ENCODE peak calls at places on chromosomes 7 and 10, in six cellular contexts. M is H1, U is HepG2, T is HCT116, F is K562, K is SK-N-SH. L is an unnamed sample.

GRCh38 chr10:110481948-110482347 is 15.8 kb upstream of the DUSP5 start:
- DNase-seq in M (no peak), U (peak; percentile 24), T (no peak), F (no peak), K (no peak), L (no peak)

GRCh38 chr7:387132-388022 is 97.4 kb downstream of the FOXL3 start:
- DNase-seq in M (no peak), U (no peak), T (no peak), F (no peak), K (no peak), L (no peak)

GRCh38 chr7:131015131-131015954 is 281.3 kb upstream of the KLF14 start:
- DNase-seq in M (no peak), U (peak; percentile 27), T (peak; percentile 90), F (no peak), K (no peak), L (no peak)

GRCh38 chr10:123153486-123154091 is 613 bp upstream of the BUB3 start:
- DNase-seq in M (no peak), U (no peak), T (no peak), F (no peak), K (no peak), L (no peak)

GRCh38 chr7:29914180-29914579 is 75.4 kb downstream of the SCRN1 start:
- DNase-seq in M (no peak), U (no peak), T (no peak), F (no peak), K (no peak), L (no peak)

GRCh38 chr10:19920075-19920726 is 104.0 kb downstream of the PLXDC2 start:
- DNase-seq in M (no peak), U (no peak), T (no peak), F (no peak), K (no peak), L (no peak)

GRCh38 chr10:69685802-69686585 is 55.9 kb downstream of the FAM241B start:
- DNase-seq in M (no peak), U (no peak), T (no peak), F (no peak), K (peak; percentile 74), L (no peak)

GRCh38 chr10:20659225-20659624 is 237.9 kb downstream of the NEBL start:
- DNase-seq in M (no peak), U (no peak), T (no peak), F (no peak), K (no peak), L (no peak)

GRCh38 chr7:15305002-15305600 is 256.7 kb downstream of the AGMO start:
- DNase-seq in M (no peak), U (peak; percentile 33), T (peak; percentile 33), F (peak; percentile 19), K (peak; percentile 36), L (peak; percentile 12)

GRCh38 chr10:124377101-124377500 is 41.6 kb downstream of the OAT start:
- DNase-seq in M (no peak), U (no peak), T (no peak), F (no peak), K (no peak), L (no peak)
- TF ChIP-seq POLR2AphosphoS5 in M (no peak), U (no peak), T (no peak), F (no peak), K (no peak), L (no peak)

DNA sequence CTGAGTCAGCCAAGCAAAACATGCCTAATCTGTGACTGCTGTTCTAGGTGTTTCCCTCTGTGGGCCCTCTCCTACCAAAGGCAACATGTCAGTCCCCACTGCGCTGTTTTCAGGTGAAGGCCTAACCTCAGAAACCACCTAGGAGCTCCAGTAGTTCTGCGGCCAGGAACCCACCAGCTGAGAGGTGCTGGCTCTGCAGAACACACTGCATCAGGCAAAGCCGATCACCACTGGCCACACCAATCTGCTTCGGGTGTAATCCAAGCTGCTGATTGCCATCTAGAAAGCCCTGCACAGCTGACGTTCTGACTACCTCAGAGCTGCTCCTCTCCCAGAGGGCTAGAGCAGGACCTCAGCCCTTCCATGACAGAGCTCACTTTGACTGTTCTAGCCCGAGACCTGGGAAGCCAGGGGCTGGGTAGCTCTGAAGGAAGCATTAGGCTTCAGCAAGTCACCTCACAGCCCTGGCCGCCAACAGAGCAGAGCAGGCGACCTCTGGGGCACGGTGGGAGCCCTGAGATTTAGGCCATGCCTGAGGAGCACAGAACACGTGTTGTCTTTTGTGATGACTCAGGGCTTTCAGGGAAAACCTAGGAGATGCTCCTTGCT is 14.8 kb downstream of the CAMK2G start:
- DNase-seq in M (no peak), U (no peak), T (no peak), F (no peak), K (no peak), L (no peak)
- TF ChIP-seq SIN3A in M (no peak), U (no peak), T (no peak), F (no peak), K (no peak), L (no peak)

GRCh38 chr7:127589901-127590300 is 1.7 kb downstream of the ARF5 start:
- DNase-seq in M (no peak), U (no peak), T (no peak), F (no peak), K (no peak), L (no peak)
- H3K4me3 ChIP-seq in M (no peak overlapping the region), U (no peak overlapping the region), T (no peak overlapping the region), F (no peak overlapping the region), K (peak overlapping the region; percentile 96), L (no peak overlapping the region)

DNA sequence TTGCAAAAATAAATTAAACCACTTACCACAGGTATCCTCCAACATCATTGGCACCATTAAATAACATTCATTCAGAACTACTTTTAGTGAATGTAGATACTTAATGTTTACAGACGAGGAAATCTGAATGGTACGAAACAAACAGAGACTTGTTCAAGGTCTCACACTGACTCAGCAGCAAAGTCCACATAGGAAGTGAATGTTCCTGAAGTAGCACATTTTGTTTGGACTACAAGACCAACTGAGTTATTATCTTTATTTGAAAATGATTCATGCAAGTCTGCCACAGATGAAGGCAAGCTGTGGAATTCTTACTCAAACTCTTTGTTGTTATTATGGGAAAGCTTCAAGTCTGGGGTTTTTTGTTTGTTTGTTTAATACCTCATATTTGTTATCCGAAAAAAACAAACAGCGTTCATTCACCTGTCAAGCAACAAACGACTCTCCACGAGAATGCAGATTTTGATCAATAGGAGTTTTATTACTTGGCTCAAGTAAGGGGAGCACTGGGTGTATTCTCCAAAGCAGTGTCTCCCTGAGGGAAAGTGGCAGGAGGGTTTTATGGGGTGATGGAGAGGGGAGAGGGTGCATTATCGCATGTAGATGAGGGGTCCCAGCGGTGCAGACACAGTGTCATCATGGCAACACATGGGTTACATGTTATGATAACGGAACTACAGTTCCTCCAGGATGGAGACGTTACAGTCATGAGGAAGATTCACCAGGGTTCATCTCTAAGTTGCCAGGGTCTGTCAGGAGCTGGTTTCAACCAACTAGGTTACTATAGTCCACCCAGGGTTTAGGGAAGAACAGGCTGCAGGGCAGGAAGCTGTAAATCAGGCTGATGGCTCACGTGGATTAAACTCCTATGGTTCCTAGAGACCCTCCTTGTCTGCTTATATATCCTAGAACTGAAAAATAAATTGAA is 147.7 kb upstream of the AKR1E2 start:
- DNase-seq in M (no peak), U (peak; percentile 54), T (no peak), F (no peak), K (no peak), L (peak; percentile 87)
- TF ChIP-seq POLR2AphosphoS5 in M (no peak), U (no peak), T (no peak), F (no peak), K (no peak), L (peak; percentile 78)

GRCh38 chr7:32592721-32593120 is 97.4 kb downstream of the AVL9 start:
- DNase-seq in M (no peak), U (no peak), T (no peak), F (no peak), K (no peak), L (no peak)

GRCh38 chr7:32587431-32587948 is 92.2 kb downstream of the AVL9 start:
- DNase-seq in M (no peak), U (peak; percentile 76), T (no peak), F (no peak), K (no peak), L (peak; percentile 64)

GRCh38 chr7:32591938-32592337 is 96.6 kb downstream of the AVL9 start:
- DNase-seq in M (no peak), U (no peak), T (no peak), F (no peak), K (no peak), L (no peak)

GRCh38 chr7:32586291-32587221 is 91.3 kb downstream of the AVL9 start:
- DNase-seq in M (no peak), U (no peak), T (no peak), F (peak; percentile 21), K (no peak), L (no peak)

DNA sequence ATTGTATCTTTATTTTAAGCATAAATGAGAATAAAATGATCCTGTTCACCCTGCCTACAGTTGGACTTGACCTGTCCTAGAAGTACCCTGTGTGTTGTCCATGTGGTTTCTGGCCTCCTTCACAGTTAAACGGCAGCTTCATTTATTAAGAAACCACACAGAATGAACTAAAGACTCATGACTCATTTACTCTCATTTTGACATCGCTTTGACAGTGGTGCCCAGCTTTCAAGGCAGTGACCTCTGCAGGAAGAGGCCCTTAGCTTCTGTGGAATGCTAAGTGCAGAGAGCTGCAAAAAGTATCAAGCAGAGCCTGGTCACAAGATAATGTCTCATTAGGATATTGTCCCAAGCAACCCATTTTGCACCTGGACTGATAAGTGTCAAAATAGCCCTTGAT is 93.4 kb downstream of the AVL9 start:
- DNase-seq in M (no peak), U (peak; percentile 36), T (no peak), F (no peak), K (no peak), L (no peak)
- TF ChIP-seq SIN3A in M (no peak), U (no peak), T (no peak), F (no peak), K (peak; percentile 42), L (no peak)

L was measured in Panc1.